ENCODE peak calls at places on chromosomes 7 and 10, in ten cellular contexts. B is A549, J is tibial nerve, X is HepG2, F is SK-N-SH, O is K562, Y is transverse colon, S is upper lobe of left lung, D is sigmoid colon, I is esophagus muscularis mucosa. Z is an unnamed sample.

GRCh38 chr7:128167791-128168666 is 73.0 kb upstream of the LEP start:
- DNase-seq in B (no peak), J (no peak), X (no peak), F (peak), O (no peak), Y (no peak), S (no peak), D (no peak), I (no peak), Z (no peak)

GRCh38 chr7:155758348-155758747 is 53.9 kb downstream of the SHH start:
- DNase-seq in B (no peak), J (no peak), X (no peak), F (no peak), O (no peak), Y (no peak), S (no peak), D (no peak), I (no peak), Z (no peak)

GRCh38 chr7:2471396-2471795 is 4.8 kb downstream of the GRIFIN start:
- DNase-seq in B (no peak), J (no peak), X (no peak), F (peak), O (no peak), Y (no peak), S (no peak), D (peak), I (no peak), Z (no peak)

GRCh38 chr7:125136341-125136740 is 206.7 kb upstream of the POT1 start:
- DNase-seq in B (no peak), J (no peak), X (no peak), F (no peak), O (no peak), Y (no peak), S (no peak), D (no peak), I (no peak), Z (no peak)

GRCh38 chr7:149598721-149599308 is 101.2 kb upstream of the ZNF746 start:
- DNase-seq in B (peak), J (no peak), X (peak), F (peak), O (peak), Y (no peak), S (no peak), D (no peak), I (no peak), Z (no peak)

GRCh38 chr7:15836041-15836440 is 149.6 kb upstream of the MEOX2 start:
- DNase-seq in B (no peak), J (no peak), X (no peak), F (no peak), O (no peak), Y (no peak), S (no peak), D (no peak), I (no peak), Z (no peak)

GRCh38 chr10:110162749-110163148 is 44.7 kb upstream of the MXI1 start:
- DNase-seq in B (no peak), J (no peak), X (no peak), F (no peak), O (no peak), Y (peak), S (no peak), D (no peak), I (no peak), Z (no peak)

GRCh38 chr10:97888641-97889262 is 39.1 kb downstream of the GOLGA7B start:
- DNase-seq in B (peak), J (no peak), X (no peak), F (peak), O (peak), Y (peak), S (peak), D (no peak), I (no peak), Z (peak)

GRCh38 chr10:6543431-6544005 is 36.6 kb downstream of the PRKCQ start:
- DNase-seq in B (no peak), J (no peak), X (no peak), F (no peak), O (no peak), Y (peak), S (no peak), D (no peak), I (no peak), Z (no peak)

GRCh38 chr10:78898341-78899097 is 170.2 kb upstream of the ZMIZ1 start:
- DNase-seq in B (no peak), J (no peak), X (no peak), F (no peak), O (no peak), Y (no peak), S (no peak), D (no peak), I (peak), Z (no peak)

GRCh38 chr10:101777857-101778145 is 1.9 kb upstream of the FGF8 start:
- DNase-seq in B (no peak), J (no peak), X (no peak), F (peak), O (no peak), Y (no peak), S (no peak), D (peak), I (no peak), Z (peak)

GRCh38 chr10:31475514-31475913 is 156.5 kb downstream of the ZEB1 start:
- DNase-seq in B (no peak), J (no peak), X (no peak), F (no peak), O (no peak), Y (no peak), S (no peak), D (no peak), I (no peak), Z (no peak)

GRCh38 chr7:12303096-12303495 is 92.0 kb downstream of the TMEM106B start:
- DNase-seq in B (no peak), J (no peak), X (no peak), F (no peak), O (no peak), Y (no peak), S (no peak), D (no peak), I (no peak), Z (no peak)

GRCh38 chr7:1533255-1533568 is 2.7 kb downstream of the MAFK start:
- DNase-seq in B (no peak), J (no peak), X (no peak), F (no peak), O (no peak), Y (no peak), S (no peak), D (no peak), I (no peak), Z (no peak)

GRCh38 chr7:47744883-47745282 is 163.0 kb upstream of the TNS3 start:
- DNase-seq in B (no peak), J (no peak), X (no peak), F (no peak), O (no peak), Y (no peak), S (no peak), D (no peak), I (no peak), Z (no peak)

GRCh38 chr10:122141821-122142651 is 129.1 kb upstream of the BTBD16 start:
- DNase-seq in B (no peak), J (no peak), X (no peak), F (no peak), O (no peak), Y (no peak), S (no peak), D (no peak), I (no peak), Z (no peak)

GRCh38 chr10:51214897-51215227 is 140.6 kb downstream of the PRKG1 start:
- DNase-seq in B (no peak), J (no peak), X (peak), F (no peak), O (no peak), Y (no peak), S (no peak), D (no peak), I (no peak), Z (no peak)

GRCh38 chr7:134359787-134360432 is 43.2 kb upstream of the SLC35B4 start:
- DNase-seq in B (no peak), J (no peak), X (no peak), F (no peak), O (peak), Y (no peak), S (no peak), D (no peak), I (no peak), Z (no peak)

GRCh38 chr7:158405324-158405723 is 182.3 kb downstream of the PTPRN2 start:
- DNase-seq in B (no peak), J (no peak), X (no peak), F (no peak), O (no peak), Y (no peak), S (no peak), D (no peak), I (no peak), Z (no peak)

GRCh38 chr7:103011650-103012049 is 62.9 kb downstream of the FBXL13 start:
- DNase-seq in B (no peak), J (no peak), X (no peak), F (no peak), O (no peak), Y (no peak), S (no peak), D (no peak), I (no peak), Z (no peak)

GRCh38 chr10:132383751-132384181 is 13.2 kb upstream of the PWWP2B start:
- DNase-seq in B (no peak), J (no peak), X (no peak), F (no peak), O (no peak), Y (peak), S (no peak), D (peak), I (no peak), Z (no peak)

GRCh38 chr7:102019461-102019860 is 202.0 kb downstream of the CUX1 start:
- DNase-seq in B (no peak), J (no peak), X (no peak), F (no peak), O (no peak), Y (no peak), S (no peak), D (no peak), I (no peak), Z (no peak)

GRCh38 chr10:103451091-103451801 is 924 bp downstream of the CALHM2 start:
- DNase-seq in B (peak), J (peak), X (no peak), F (peak), O (peak), Y (peak), S (peak), D (peak), I (peak), Z (peak)

GRCh38 chr7:96407427-96407826 is 85.5 kb upstream of the SLC25A13 start:
- DNase-seq in B (no peak), J (no peak), X (no peak), F (no peak), O (no peak), Y (no peak), S (no peak), D (no peak), I (no peak), Z (no peak)

GRCh38 chr7:108178393-108178792 is 48.2 kb upstream of the LAMB4 start:
- DNase-seq in B (no peak), J (no peak), X (no peak), F (no peak), O (no peak), Y (peak), S (no peak), D (no peak), I (no peak), Z (peak)

GRCh38 chr7:8638076-8638475 is 204.7 kb downstream of the NXPH1 start:
- DNase-seq in B (no peak), J (no peak), X (no peak), F (no peak), O (no peak), Y (peak), S (no peak), D (no peak), I (no peak), Z (no peak)

GRCh38 chr7:12803542-12803941 is 116.1 kb downstream of the ARL4A start:
- DNase-seq in B (no peak), J (no peak), X (no peak), F (no peak), O (no peak), Y (no peak), S (no peak), D (no peak), I (no peak), Z (no peak)

GRCh38 chr10:121659236-121659635 is 61.0 kb upstream of the FGFR2 start:
- DNase-seq in B (no peak), J (no peak), X (no peak), F (no peak), O (no peak), Y (no peak), S (no peak), D (no peak), I (no peak), Z (no peak)

GRCh38 chr7:147858421-147858820 is 732.1 kb upstream of the C7orf33 start:
- DNase-seq in B (no peak), J (no peak), X (no peak), F (no peak), O (no peak), Y (no peak), S (no peak), D (no peak), I (no peak), Z (no peak)

GRCh38 chr7:159030490-159031134 is 114.1 kb downstream of the VIPR2 start:
- DNase-seq in B (peak), J (no peak), X (peak), F (peak), O (peak), Y (peak), S (peak), D (peak), I (peak), Z (peak)

GRCh38 chr10:103648231-103648950 is 154.9 kb downstream of the NEURL1 start:
- DNase-seq in B (no peak), J (no peak), X (no peak), F (no peak), O (no peak), Y (no peak), S (no peak), D (no peak), I (no peak), Z (no peak)

GRCh38 chr7:65554-65953 is 126.8 kb upstream of the FAM20C start:
- DNase-seq in B (no peak), J (no peak), X (no peak), F (no peak), O (no peak), Y (no peak), S (no peak), D (peak), I (no peak), Z (no peak)

GRCh38 chr7:38775503-38775902 is 133.5 kb downstream of the VPS41 start:
- DNase-seq in B (no peak), J (no peak), X (no peak), F (no peak), O (no peak), Y (no peak), S (no peak), D (no peak), I (no peak), Z (no peak)

GRCh38 chr10:128868481-128868880 is 598.6 kb upstream of the MGMT start:
- DNase-seq in B (no peak), J (no peak), X (no peak), F (no peak), O (no peak), Y (no peak), S (no peak), D (no peak), I (peak), Z (no peak)

GRCh38 chr7:17205850-17206353 is 92.5 kb upstream of the AHR start:
- DNase-seq in B (no peak), J (no peak), X (no peak), F (no peak), O (no peak), Y (no peak), S (no peak), D (no peak), I (no peak), Z (no peak)

GRCh38 chr10:62335326-62335725 is 38.8 kb upstream of the ZNF365 start:
- DNase-seq in B (no peak), J (no peak), X (no peak), F (no peak), O (no peak), Y (no peak), S (no peak), D (no peak), I (no peak), Z (no peak)

GRCh38 chr7:99109108-99110051 is 34.5 kb downstream of the SMURF1 start:
- DNase-seq in B (no peak), J (no peak), X (peak), F (peak), O (no peak), Y (no peak), S (no peak), D (no peak), I (no peak), Z (no peak)

GRCh38 chr10:86401588-86402282 is 35.1 kb upstream of the GRID1 start:
- DNase-seq in B (peak), J (no peak), X (no peak), F (peak), O (no peak), Y (peak), S (no peak), D (no peak), I (no peak), Z (no peak)
- TF ChIP-seq EP300 in B (no peak), J (no peak), X (no peak), F (no peak), O (no peak), Y (no peak), S (no peak), D (no peak), I (no peak), Z (no peak)

GRCh38 chr10:124492266-124492665 is 30.6 kb downstream of the LHPP start:
- DNase-seq in B (no peak), J (no peak), X (no peak), F (no peak), O (no peak), Y (no peak), S (no peak), D (no peak), I (no peak), Z (no peak)

GRCh38 chr10:124494050-124494807 is 32.6 kb downstream of the LHPP start:
- DNase-seq in B (no peak), J (no peak), X (no peak), F (no peak), O (no peak), Y (no peak), S (no peak), D (no peak), I (no peak), Z (no peak)

GRCh38 chr10:124491105-124491504 is 29.5 kb downstream of the LHPP start:
- DNase-seq in B (no peak), J (no peak), X (no peak), F (no peak), O (no peak), Y (no peak), S (no peak), D (no peak), I (no peak), Z (no peak)

GRCh38 chr10:124495176-124495575 is 33.6 kb downstream of the LHPP start:
- DNase-seq in B (no peak), J (no peak), X (no peak), F (no peak), O (no peak), Y (no peak), S (no peak), D (peak), I (no peak), Z (no peak)

GRCh38 chr10:124493191-124493936 is 31.7 kb downstream of the LHPP start:
- DNase-seq in B (no peak), J (no peak), X (no peak), F (no peak), O (no peak), Y (no peak), S (peak), D (no peak), I (no peak), Z (no peak)
- TF ChIP-seq EP300 in B (no peak), J (no peak), X (no peak), F (no peak), O (no peak), Y (no peak), S (no peak), D (no peak), I (no peak), Z (no peak)

DNA sequence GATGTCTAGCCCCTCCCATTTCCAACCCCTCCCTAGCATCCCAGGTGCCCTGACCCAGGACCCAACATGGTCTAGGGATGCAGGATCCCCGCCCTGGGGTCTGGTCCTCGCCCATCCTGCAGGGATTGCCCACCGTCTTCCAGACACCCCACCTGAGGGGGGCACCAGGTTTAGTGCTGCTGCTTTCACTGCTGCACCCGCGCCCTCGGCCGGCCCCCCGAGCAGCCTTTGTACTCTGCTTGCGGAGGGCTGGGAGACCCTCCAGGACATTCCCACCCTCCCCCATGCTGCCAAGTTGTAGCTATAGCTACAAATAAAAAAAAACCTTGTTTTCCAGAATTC is 9.6 kb downstream of the ZYX start:
- DNase-seq in B (no peak), J (no peak), X (no peak), F (no peak), O (no peak), Y (no peak), S (no peak), D (peak), I (no peak), Z (no peak)
- TF ChIP-seq EP300 in B (no peak), J (no peak), X (no peak), F (no peak), O (no peak), Y (no peak), S (no peak), D (no peak), I (no peak), Z (no peak)

GRCh38 chr10:28137907-28138880 is 139.3 kb upstream of the ODAD2 start:
- DNase-seq in B (no peak), J (no peak), X (no peak), F (no peak), O (no peak), Y (no peak), S (no peak), D (no peak), I (no peak), Z (no peak)
- TF ChIP-seq EP300 in B (no peak), J (no peak), X (no peak), F (no peak), O (no peak), Y (no peak), S (no peak), D (no peak), I (no peak), Z (no peak)